ENCODE peak calls at places on chromosomes 11 and 22, in five cellular contexts. One of them, this sample, is unnamed.

GRCh38 chr11:74321487-74322188 is 10.2 kb upstream of the P4HA3 start:
- DNase-seq in HCT116: no peak
- DNase-seq in right atrium auricular region: no peak
- DNase-seq in psoas muscle: no peak
- DNase-seq in dorsolateral prefrontal cortex: no peak
- DNase-seq in this sample: no peak

GRCh38 chr22:45975266-45976161 is 1.4 kb downstream of the WNT7B start:
- DNase-seq in HCT116: no peak
- DNase-seq in right atrium auricular region: no peak
- DNase-seq in psoas muscle: no peak
- DNase-seq in dorsolateral prefrontal cortex: no peak
- DNase-seq in this sample: peak

GRCh38 chr11:45556851-45557707 is 108.3 kb downstream of the CHST1 start:
- DNase-seq in HCT116: no peak
- DNase-seq in right atrium auricular region: no peak
- DNase-seq in psoas muscle: no peak
- DNase-seq in dorsolateral prefrontal cortex: no peak
- DNase-seq in this sample: no peak

GRCh38 chr11:27495710-27496300 is 10.8 kb downstream of the LIN7C start:
- DNase-seq in HCT116: no peak
- DNase-seq in right atrium auricular region: no peak
- DNase-seq in psoas muscle: no peak
- DNase-seq in dorsolateral prefrontal cortex: no peak
- DNase-seq in this sample: no peak

GRCh38 chr11:65915821-65916251 is 3.0 kb downstream of the C11orf68 start:
- DNase-seq in HCT116: peak
- DNase-seq in right atrium auricular region: peak
- DNase-seq in psoas muscle: peak
- DNase-seq in dorsolateral prefrontal cortex: no peak
- DNase-seq in this sample: peak

GRCh38 chr11:30916764-30917163 is 330.6 kb upstream of the MPPED2 start:
- DNase-seq in HCT116: no peak
- DNase-seq in right atrium auricular region: no peak
- DNase-seq in psoas muscle: no peak
- DNase-seq in dorsolateral prefrontal cortex: no peak
- DNase-seq in this sample: no peak

GRCh38 chr11:129705341-129705740 is 110.3 kb upstream of the TMEM45B start:
- DNase-seq in HCT116: no peak
- DNase-seq in right atrium auricular region: no peak
- DNase-seq in psoas muscle: no peak
- DNase-seq in dorsolateral prefrontal cortex: no peak
- DNase-seq in this sample: no peak

GRCh38 chr11:94224078-94224477 is 80.3 kb upstream of the IZUMO1R start:
- DNase-seq in HCT116: no peak
- DNase-seq in right atrium auricular region: no peak
- DNase-seq in psoas muscle: no peak
- DNase-seq in dorsolateral prefrontal cortex: no peak
- DNase-seq in this sample: no peak

GRCh38 chr11:65290448-65291165 is 24.1 kb upstream of the CDC42EP2 start:
- DNase-seq in HCT116: no peak
- DNase-seq in right atrium auricular region: peak
- DNase-seq in psoas muscle: peak
- DNase-seq in dorsolateral prefrontal cortex: no peak
- DNase-seq in this sample: peak

GRCh38 chr11:3000032-3000961 is 8.2 kb upstream of the NAP1L4 start:
- DNase-seq in HCT116: no peak
- DNase-seq in right atrium auricular region: no peak
- DNase-seq in psoas muscle: peak
- DNase-seq in dorsolateral prefrontal cortex: peak
- DNase-seq in this sample: no peak

GRCh38 chr11:13965337-13965736 is 2.8 kb downstream of the SPON1 start:
- DNase-seq in HCT116: no peak
- DNase-seq in right atrium auricular region: no peak
- DNase-seq in psoas muscle: no peak
- DNase-seq in dorsolateral prefrontal cortex: no peak
- DNase-seq in this sample: no peak

GRCh38 chr11:13964771-13965074 is 2.2 kb downstream of the SPON1 start:
- DNase-seq in HCT116: no peak
- DNase-seq in right atrium auricular region: no peak
- DNase-seq in psoas muscle: no peak
- DNase-seq in dorsolateral prefrontal cortex: no peak
- DNase-seq in this sample: no peak

GRCh38 chr11:13963169-13963948 is 836 bp downstream of the SPON1 start:
- DNase-seq in HCT116: no peak
- DNase-seq in right atrium auricular region: no peak
- DNase-seq in psoas muscle: no peak
- DNase-seq in dorsolateral prefrontal cortex: no peak
- DNase-seq in this sample: no peak

GRCh38 chr11:13962562-13963168 is at the start of gene SPON1:
- DNase-seq in HCT116: no peak
- DNase-seq in right atrium auricular region: no peak
- DNase-seq in psoas muscle: no peak
- DNase-seq in dorsolateral prefrontal cortex: no peak
- DNase-seq in this sample: peak

GRCh38 chr11:13963949-13964770 is 1.6 kb downstream of the SPON1 start:
- DNase-seq in HCT116: no peak
- DNase-seq in right atrium auricular region: no peak
- DNase-seq in psoas muscle: no peak
- DNase-seq in dorsolateral prefrontal cortex: no peak
- DNase-seq in this sample: peak
- H3K4me3 ChIP-seq in HCT116: no peak
- H3K4me3 ChIP-seq in right atrium auricular region: peak
- H3K4me3 ChIP-seq in psoas muscle: peak
- H3K4me3 ChIP-seq in dorsolateral prefrontal cortex: peak
- H3K4me3 ChIP-seq in this sample: peak

GRCh38 chr11:115941481-115941993 is 437.3 kb upstream of the CADM1 start:
- DNase-seq in HCT116: no peak
- DNase-seq in right atrium auricular region: peak
- DNase-seq in psoas muscle: no peak
- DNase-seq in dorsolateral prefrontal cortex: peak
- DNase-seq in this sample: no peak
- H3K27ac ChIP-seq in HCT116: no peak
- H3K27ac ChIP-seq in right atrium auricular region: peak
- H3K27ac ChIP-seq in psoas muscle: no peak
- H3K27ac ChIP-seq in dorsolateral prefrontal cortex: no peak
- H3K27ac ChIP-seq in this sample: no peak

GRCh38 chr11:60633645-60634044 is 65.8 kb upstream of the MS4A8 start:
- DNase-seq in HCT116: no peak
- DNase-seq in right atrium auricular region: no peak
- DNase-seq in psoas muscle: no peak
- DNase-seq in dorsolateral prefrontal cortex: no peak
- DNase-seq in this sample: no peak
- H3K4me3 ChIP-seq in HCT116: no peak
- H3K4me3 ChIP-seq in right atrium auricular region: no peak
- H3K4me3 ChIP-seq in psoas muscle: no peak
- H3K4me3 ChIP-seq in dorsolateral prefrontal cortex: no peak
- H3K4me3 ChIP-seq in this sample: no peak

GRCh38 chr11:111045874-111046273 is 199.7 kb upstream of the POU2AF2 start:
- DNase-seq in HCT116: no peak
- DNase-seq in right atrium auricular region: no peak
- DNase-seq in psoas muscle: no peak
- DNase-seq in dorsolateral prefrontal cortex: no peak
- DNase-seq in this sample: no peak

GRCh38 chr11:111044751-111045407 is 200.6 kb upstream of the POU2AF2 start:
- DNase-seq in HCT116: no peak
- DNase-seq in right atrium auricular region: no peak
- DNase-seq in psoas muscle: no peak
- DNase-seq in dorsolateral prefrontal cortex: no peak
- DNase-seq in this sample: no peak

GRCh38 chr11:111045408-111045806 is 200.1 kb upstream of the POU2AF2 start:
- DNase-seq in HCT116: no peak
- DNase-seq in right atrium auricular region: no peak
- DNase-seq in psoas muscle: no peak
- DNase-seq in dorsolateral prefrontal cortex: no peak
- DNase-seq in this sample: no peak

GRCh38 chr11:111047376-111047775 is 198.1 kb upstream of the POU2AF2 start:
- DNase-seq in HCT116: no peak
- DNase-seq in right atrium auricular region: no peak
- DNase-seq in psoas muscle: no peak
- DNase-seq in dorsolateral prefrontal cortex: no peak
- DNase-seq in this sample: no peak

GRCh38 chr11:111046291-111046690 is 199.2 kb upstream of the POU2AF2 start:
- DNase-seq in HCT116: no peak
- DNase-seq in right atrium auricular region: no peak
- DNase-seq in psoas muscle: no peak
- DNase-seq in dorsolateral prefrontal cortex: no peak
- DNase-seq in this sample: no peak
- H3K27ac ChIP-seq in HCT116: no peak
- H3K27ac ChIP-seq in right atrium auricular region: no peak
- H3K27ac ChIP-seq in psoas muscle: no peak
- H3K27ac ChIP-seq in dorsolateral prefrontal cortex: no peak
- H3K27ac ChIP-seq in this sample: no peak

GRCh38 chr11:91265946-91266345 is 958.7 kb upstream of the FAT3 start:
- DNase-seq in HCT116: no peak
- DNase-seq in right atrium auricular region: no peak
- DNase-seq in psoas muscle: no peak
- DNase-seq in dorsolateral prefrontal cortex: no peak
- DNase-seq in this sample: no peak

GRCh38 chr11:91263698-91264097 is 960.9 kb upstream of the FAT3 start:
- DNase-seq in HCT116: no peak
- DNase-seq in right atrium auricular region: no peak
- DNase-seq in psoas muscle: no peak
- DNase-seq in dorsolateral prefrontal cortex: no peak
- DNase-seq in this sample: no peak

GRCh38 chr11:91257593-91258170 is 966.9 kb upstream of the FAT3 start:
- DNase-seq in HCT116: no peak
- DNase-seq in right atrium auricular region: no peak
- DNase-seq in psoas muscle: no peak
- DNase-seq in dorsolateral prefrontal cortex: no peak
- DNase-seq in this sample: no peak

DNA sequence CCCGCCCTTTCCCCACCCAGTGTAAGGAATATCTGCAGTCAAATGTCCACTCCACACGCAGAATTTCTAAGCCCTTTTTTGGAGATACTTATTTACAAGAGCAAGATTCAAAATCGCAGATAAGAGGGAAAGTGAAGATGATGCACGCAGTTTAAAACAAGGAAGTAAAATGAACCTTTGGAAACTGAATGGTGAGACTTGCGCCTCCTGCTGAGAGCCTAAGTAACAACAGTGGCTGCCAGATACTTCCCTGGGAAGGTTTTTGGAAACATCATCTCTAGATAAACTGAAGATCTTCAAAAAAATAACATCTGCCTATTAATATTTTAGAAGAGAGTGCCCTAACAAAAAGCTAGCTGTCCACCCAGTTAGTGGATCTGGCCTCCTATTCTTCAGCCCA is 963.1 kb upstream of the FAT3 start:
- DNase-seq in HCT116: no peak
- DNase-seq in right atrium auricular region: no peak
- DNase-seq in psoas muscle: no peak
- DNase-seq in dorsolateral prefrontal cortex: no peak
- DNase-seq in this sample: no peak
- H3K4me3 ChIP-seq in HCT116: no peak
- H3K4me3 ChIP-seq in right atrium auricular region: no peak
- H3K4me3 ChIP-seq in psoas muscle: no peak
- H3K4me3 ChIP-seq in dorsolateral prefrontal cortex: no peak
- H3K4me3 ChIP-seq in this sample: no peak

GRCh38 chr22:36236338-36237319 is 2.7 kb downstream of the APOL2 start:
- DNase-seq in HCT116: no peak
- DNase-seq in right atrium auricular region: no peak
- DNase-seq in psoas muscle: no peak
- DNase-seq in dorsolateral prefrontal cortex: no peak
- DNase-seq in this sample: no peak
- H3K27ac ChIP-seq in HCT116: no peak
- H3K27ac ChIP-seq in right atrium auricular region: peak
- H3K27ac ChIP-seq in psoas muscle: no peak
- H3K27ac ChIP-seq in dorsolateral prefrontal cortex: peak
- H3K27ac ChIP-seq in this sample: no peak

DNA sequence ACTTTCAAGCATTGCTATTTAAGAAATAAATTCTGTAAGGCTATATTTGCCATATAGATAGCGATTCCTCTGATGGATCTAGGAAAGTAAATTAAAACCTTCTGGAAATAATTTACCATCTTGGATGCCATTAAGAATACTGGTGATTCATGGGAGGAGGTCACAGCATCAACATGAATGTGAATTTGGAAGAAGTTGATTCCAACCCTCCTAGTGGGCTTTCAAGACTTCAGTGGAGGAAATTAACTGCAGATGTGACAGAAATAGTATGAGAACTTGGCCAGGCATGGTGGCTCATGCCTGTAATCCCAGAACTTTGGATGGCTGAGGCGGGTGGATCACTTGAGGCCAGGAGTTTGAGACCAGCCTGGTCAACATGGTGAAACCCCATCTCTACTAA is 14.3 kb downstream of the XNDC1N start:
- DNase-seq in HCT116: no peak
- DNase-seq in right atrium auricular region: no peak
- DNase-seq in psoas muscle: no peak
- DNase-seq in dorsolateral prefrontal cortex: no peak
- DNase-seq in this sample: no peak
- H3K4me3 ChIP-seq in HCT116: no peak
- H3K4me3 ChIP-seq in right atrium auricular region: no peak
- H3K4me3 ChIP-seq in psoas muscle: no peak
- H3K4me3 ChIP-seq in dorsolateral prefrontal cortex: no peak
- H3K4me3 ChIP-seq in this sample: no peak

GRCh38 chr11:47981667-47982404 is 1.5 kb downstream of the PTPRJ start:
- DNase-seq in HCT116: no peak
- DNase-seq in right atrium auricular region: no peak
- DNase-seq in psoas muscle: no peak
- DNase-seq in dorsolateral prefrontal cortex: no peak
- DNase-seq in this sample: peak
- H3K27ac ChIP-seq in HCT116: peak
- H3K27ac ChIP-seq in right atrium auricular region: peak
- H3K27ac ChIP-seq in psoas muscle: no peak
- H3K27ac ChIP-seq in dorsolateral prefrontal cortex: peak
- H3K27ac ChIP-seq in this sample: no peak

DNA sequence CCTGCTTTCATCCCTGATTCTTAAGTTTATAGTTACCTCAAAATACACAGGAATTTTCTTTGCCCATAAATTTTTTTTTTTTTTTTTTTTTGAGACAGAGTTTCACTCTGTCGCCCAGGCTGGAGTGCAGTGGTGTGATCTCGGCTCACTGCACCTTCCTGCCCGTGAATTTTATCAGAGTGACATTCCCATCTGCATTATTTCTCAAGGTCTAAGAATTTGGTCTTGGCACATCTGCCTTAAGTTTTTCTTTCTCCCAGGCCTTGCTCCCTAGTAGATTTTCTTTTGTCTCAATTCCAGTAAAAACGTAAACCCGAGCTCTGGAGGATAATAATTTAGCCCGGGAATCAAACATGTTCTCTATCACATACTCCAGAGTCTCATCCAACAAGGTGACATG is 12.3 kb downstream of the TRIM6 start:
- DNase-seq in HCT116: no peak
- DNase-seq in right atrium auricular region: no peak
- DNase-seq in psoas muscle: no peak
- DNase-seq in dorsolateral prefrontal cortex: no peak
- DNase-seq in this sample: no peak
- H3K4me3 ChIP-seq in HCT116: no peak
- H3K4me3 ChIP-seq in right atrium auricular region: no peak
- H3K4me3 ChIP-seq in psoas muscle: no peak
- H3K4me3 ChIP-seq in dorsolateral prefrontal cortex: no peak
- H3K4me3 ChIP-seq in this sample: no peak

This sample was measured in lung.